ENCODE peak calls at places on chromosomes 16 and 17, in eight cellular contexts. E is PC-9, Y is A549, Q is A673, F is fibroblast of lung, D is SK-N-SH, U is neural progenitor cell, B is AG09309. L is an unnamed sample.

GRCh38 chr17:4536742-4537411 is 18.3 kb downstream of the MYBBP1A start:
- DNase-seq in E (no peak), Y (no peak), Q (no peak), F (peak; percentile 12), D (no peak), U (no peak), B (no peak), L (no peak)

GRCh38 chr17:2924211-2924610 is 128.0 kb downstream of the RAP1GAP2 start:
- DNase-seq in E (no peak), Y (no peak), Q (no peak), F (peak; percentile 42), D (peak; percentile 72), U (peak; percentile 48), B (no peak), L (no peak)

GRCh38 chr17:21149626-21150025 is 22.9 kb downstream of the DHRS7B start:
- DNase-seq in E (no peak), Y (no peak), Q (no peak), F (no peak), D (no peak), U (no peak), B (no peak), L (no peak)

GRCh38 chr16:63880948-63881347 is 1240.9 kb downstream of the CDH11 start:
- DNase-seq in E (no peak), Y (no peak), Q (no peak), F (no peak), D (no peak), U (no peak), B (no peak), L (no peak)

GRCh38 chr17:64323774-64324173 is 60.7 kb upstream of the TEX2 start:
- DNase-seq in E (no peak), Y (no peak), Q (no peak), F (no peak), D (no peak), U (no peak), B (no peak), L (no peak)

GRCh38 chr17:38749222-38750043 is 1.3 kb upstream of the PCGF2 start:
- DNase-seq in E (peak; percentile 83), Y (peak; percentile 65), Q (peak; percentile 45), F (peak; percentile 67), D (peak; percentile 65), U (peak; percentile 90), B (no peak), L (peak; percentile 82)

GRCh38 chr16:2210386-2211365 is at the start of gene BRICD5:
- DNase-seq in E (no peak), Y (no peak), Q (no peak), F (peak; percentile 20), D (no peak), U (no peak), B (no peak), L (no peak)

GRCh38 chr16:8026450-8026849 is 563.9 kb downstream of the TMEM114 start:
- DNase-seq in E (no peak), Y (no peak), Q (peak; percentile 9), F (no peak), D (no peak), U (peak; percentile 53), B (no peak), L (no peak)

GRCh38 chr17:70121136-70121535 is 46.1 kb downstream of the KCNJ16 start:
- DNase-seq in E (no peak), Y (no peak), Q (no peak), F (no peak), D (no peak), U (no peak), B (no peak), L (no peak)

GRCh38 chr17:44942456-44942855 is 5.1 kb downstream of the KIF18B start:
- DNase-seq in E (no peak), Y (no peak), Q (no peak), F (no peak), D (peak; percentile 10), U (no peak), B (no peak), L (no peak)

GRCh38 chr17:67557921-67558320 is 159.8 kb upstream of the NOL11 start:
- DNase-seq in E (no peak), Y (no peak), Q (no peak), F (no peak), D (no peak), U (no peak), B (peak; percentile 47), L (no peak)

GRCh38 chr17:51818777-51819176 is 339.7 kb downstream of the CA10 start:
- DNase-seq in E (no peak), Y (no peak), Q (no peak), F (no peak), D (no peak), U (no peak), B (no peak), L (no peak)

GRCh38 chr17:56881685-56882295 is 32.1 kb downstream of the TRIM25 start:
- DNase-seq in E (no peak), Y (no peak), Q (no peak), F (no peak), D (no peak), U (no peak), B (no peak), L (no peak)

GRCh38 chr17:11948791-11949190 is 48.5 kb downstream of the ZNF18 start:
- DNase-seq in E (no peak), Y (no peak), Q (no peak), F (peak; percentile 87), D (no peak), U (no peak), B (peak; percentile 54), L (peak; percentile 58)

GRCh38 chr16:68575082-68575481 is 36.0 kb downstream of the ZFP90 start:
- DNase-seq in E (no peak), Y (no peak), Q (no peak), F (no peak), D (no peak), U (no peak), B (no peak), L (no peak)

GRCh38 chr17:71486171-71486740 is 634.6 kb upstream of the SOX9 start:
- DNase-seq in E (no peak), Y (no peak), Q (no peak), F (no peak), D (no peak), U (no peak), B (no peak), L (no peak)

GRCh38 chr17:49414271-49414621 is 436 bp downstream of the PHB1 start:
- DNase-seq in E (no peak), Y (peak; percentile 46), Q (no peak), F (no peak), D (no peak), U (no peak), B (no peak), L (no peak)

GRCh38 chr17:1560582-1561170 is 1.9 kb downstream of the PITPNA start:
- DNase-seq in E (no peak), Y (no peak), Q (no peak), F (no peak), D (no peak), U (no peak), B (no peak), L (no peak)
- H3K4me3 ChIP-seq in E (peak overlapping the region; percentile 92), Y (no peak overlapping the region), Q (no peak overlapping the region), F (peak overlapping the region; percentile 76), D (peak overlapping the region; percentile 79), U (peak overlapping the region; percentile 98), B (peak overlapping the region; percentile 61), L (no peak overlapping the region)

GRCh38 chr16:53826658-53827057 is 122.7 kb downstream of the FTO start:
- DNase-seq in E (no peak), Y (no peak), Q (no peak), F (no peak), D (no peak), U (no peak), B (no peak), L (no peak)

GRCh38 chr16:53827741-53828140 is 123.8 kb downstream of the FTO start:
- DNase-seq in E (no peak), Y (no peak), Q (no peak), F (no peak), D (no peak), U (peak; percentile 91), B (no peak), L (no peak)

GRCh38 chr16:53821957-53822625 is 118.1 kb downstream of the FTO start:
- DNase-seq in E (peak; percentile 88), Y (peak; percentile 16), Q (no peak), F (peak; percentile 68), D (no peak), U (no peak), B (peak; percentile 62), L (no peak)

GRCh38 chr16:53821487-53821886 is 117.5 kb downstream of the FTO start:
- DNase-seq in E (peak; percentile 84), Y (no peak), Q (no peak), F (no peak), D (no peak), U (no peak), B (no peak), L (no peak)

GRCh38 chr16:53822936-53823529 is 119.1 kb downstream of the FTO start:
- DNase-seq in E (no peak), Y (no peak), Q (no peak), F (no peak), D (no peak), U (no peak), B (no peak), L (no peak)
- TF ChIP-seq CTCF in E (no peak), Y (no peak), Q (no peak), F (no peak), D (no peak), U (no peak), B (no peak), L (no peak)

GRCh38 chr17:29623283-29623647 is 553 bp upstream of the CORO6 start:
- DNase-seq in E (no peak), Y (no peak), Q (no peak), F (no peak), D (no peak), U (no peak), B (no peak), L (no peak)
- H3K4me3 ChIP-seq in E (peak overlapping the region; percentile 96), Y (peak overlapping the region; percentile 61), Q (peak overlapping the region; percentile 76), F (no peak overlapping the region), D (peak overlapping the region; percentile 75), U (peak overlapping the region; percentile 75), B (no peak overlapping the region), L (no peak overlapping the region)

GRCh38 chr17:15092261-15092660 is 172.9 kb downstream of the PMP22 start:
- DNase-seq in E (no peak), Y (no peak), Q (no peak), F (no peak), D (no peak), U (no peak), B (no peak), L (no peak)

GRCh38 chr17:15092762-15093161 is 172.4 kb downstream of the PMP22 start:
- DNase-seq in E (no peak), Y (no peak), Q (no peak), F (peak; percentile 32), D (no peak), U (no peak), B (peak; percentile 3), L (no peak)

GRCh38 chr17:15090533-15090932 is 174.6 kb downstream of the PMP22 start:
- DNase-seq in E (no peak), Y (no peak), Q (no peak), F (no peak), D (no peak), U (no peak), B (no peak), L (no peak)

GRCh38 chr17:15087946-15088345 is 177.2 kb downstream of the PMP22 start:
- DNase-seq in E (no peak), Y (no peak), Q (no peak), F (no peak), D (no peak), U (no peak), B (no peak), L (no peak)

DNA sequence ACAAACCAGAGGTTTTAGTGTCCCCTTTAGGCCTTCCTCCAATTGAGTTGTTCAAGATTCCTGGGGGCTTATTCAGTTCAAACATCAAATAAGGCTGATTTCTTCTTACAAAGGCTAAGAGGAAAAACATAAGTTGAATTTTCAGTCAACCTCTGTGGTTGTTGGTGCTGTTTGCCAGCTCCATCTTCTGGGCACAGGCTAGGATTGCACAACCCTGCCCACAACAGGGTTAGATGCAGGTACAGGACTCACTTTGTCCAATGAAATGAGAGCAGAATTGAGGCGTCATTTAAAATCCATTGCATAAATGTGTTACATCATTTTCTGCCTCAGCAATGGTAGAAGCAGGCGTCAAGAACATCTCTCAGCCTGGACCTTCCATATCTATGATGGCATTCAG is 173.3 kb downstream of the PMP22 start:
- DNase-seq in E (no peak), Y (no peak), Q (peak; percentile 1), F (peak; percentile 12), D (no peak), U (peak; percentile 37), B (no peak), L (no peak)
- TF ChIP-seq CTCF in E (no peak), Y (peak; percentile 23), Q (no peak), F (no peak), D (peak; percentile 14), U (peak; percentile 58), B (peak; percentile 24), L (no peak)